ENCODE peak calls at places on chromosomes 12 and 14, in five cellular contexts. One of them, this sample, is unnamed.

GRCh38 chr12:26798013-26798412 is 35.0 kb downstream of the ITPR2 start:
- DNase-seq in COR-L47: no peak
- DNase-seq in activated CD4-positive, alpha-beta T cell treated with anti-CD3 and anti-CD28 coated beads for 48 hours: no peak
- DNase-seq in immature natural killer cell: no peak
- DNase-seq in GM12865: no peak
- DNase-seq in this sample: no peak

GRCh38 chr14:97975960-97976359 is 1178.8 kb downstream of the VRK1 start:
- DNase-seq in COR-L47: no peak
- DNase-seq in immature natural killer cell: no peak
- DNase-seq in GM12865: no peak
- DNase-seq in activated CD4-positive, alpha-beta T cell treated with anti-CD3 and anti-CD28 coated beads for 48 hours: no peak
- DNase-seq in this sample: no peak

GRCh38 chr12:110619534-110619953 is 5.6 kb downstream of the TCTN1 start:
- DNase-seq in COR-L47: no peak
- DNase-seq in GM12865: peak; percentile 86
- DNase-seq in immature natural killer cell: no peak
- DNase-seq in activated CD4-positive, alpha-beta T cell treated with anti-CD3 and anti-CD28 coated beads for 48 hours: peak; percentile 61
- DNase-seq in this sample: peak; percentile 74

GRCh38 chr14:23286020-23286903 is at the start of gene HOMEZ:
- DNase-seq in COR-L47: peak; percentile 96
- DNase-seq in GM12865: peak; percentile 99
- DNase-seq in activated CD4-positive, alpha-beta T cell treated with anti-CD3 and anti-CD28 coated beads for 48 hours: peak; percentile 99
- DNase-seq in immature natural killer cell: peak; percentile 96
- DNase-seq in this sample: peak; percentile 99

GRCh38 chr12:30694412-30694955 is 1.2 kb downstream of the IPO8 start:
- DNase-seq in activated CD4-positive, alpha-beta T cell treated with anti-CD3 and anti-CD28 coated beads for 48 hours: no peak
- DNase-seq in immature natural killer cell: no peak
- DNase-seq in COR-L47: no peak
- DNase-seq in GM12865: peak; percentile 21
- DNase-seq in this sample: peak; percentile 6

GRCh38 chr12:117552971-117553370 is 191.5 kb upstream of the NOS1 start:
- DNase-seq in activated CD4-positive, alpha-beta T cell treated with anti-CD3 and anti-CD28 coated beads for 48 hours: no peak
- DNase-seq in immature natural killer cell: no peak
- DNase-seq in GM12865: no peak
- DNase-seq in COR-L47: no peak
- DNase-seq in this sample: no peak

GRCh38 chr12:101127521-101128219 is 82.4 kb downstream of the SLC5A8 start:
- DNase-seq in COR-L47: no peak
- DNase-seq in activated CD4-positive, alpha-beta T cell treated with anti-CD3 and anti-CD28 coated beads for 48 hours: no peak
- DNase-seq in immature natural killer cell: no peak
- DNase-seq in GM12865: no peak
- DNase-seq in this sample: no peak

GRCh38 chr14:92860097-92860496 is 62.9 kb upstream of the CHGA start:
- DNase-seq in immature natural killer cell: no peak
- DNase-seq in activated CD4-positive, alpha-beta T cell treated with anti-CD3 and anti-CD28 coated beads for 48 hours: no peak
- DNase-seq in COR-L47: no peak
- DNase-seq in GM12865: no peak
- DNase-seq in this sample: no peak

GRCh38 chr12:5309654-5310053 is 122.3 kb upstream of the NTF3 start:
- DNase-seq in COR-L47: peak; percentile 6
- DNase-seq in activated CD4-positive, alpha-beta T cell treated with anti-CD3 and anti-CD28 coated beads for 48 hours: no peak
- DNase-seq in immature natural killer cell: no peak
- DNase-seq in GM12865: no peak
- DNase-seq in this sample: no peak

GRCh38 chr14:64584185-64584584 is 34.4 kb downstream of the PPP1R36 start:
- DNase-seq in immature natural killer cell: no peak
- DNase-seq in activated CD4-positive, alpha-beta T cell treated with anti-CD3 and anti-CD28 coated beads for 48 hours: no peak
- DNase-seq in GM12865: no peak
- DNase-seq in COR-L47: no peak
- DNase-seq in this sample: no peak

GRCh38 chr12:132284618-132285310 is 44.6 kb downstream of the GALNT9 start:
- DNase-seq in COR-L47: no peak
- DNase-seq in activated CD4-positive, alpha-beta T cell treated with anti-CD3 and anti-CD28 coated beads for 48 hours: no peak
- DNase-seq in GM12865: no peak
- DNase-seq in immature natural killer cell: no peak
- DNase-seq in this sample: no peak

GRCh38 chr12:131917139-131917710 is 11.9 kb upstream of the PUS1 start:
- DNase-seq in activated CD4-positive, alpha-beta T cell treated with anti-CD3 and anti-CD28 coated beads for 48 hours: no peak
- DNase-seq in COR-L47: no peak
- DNase-seq in immature natural killer cell: no peak
- DNase-seq in GM12865: no peak
- DNase-seq in this sample: peak; percentile 9